ENCODE peak calls at places on chromosomes 7 and 10, in six cellular contexts. One of them, this sample, is unnamed.

GRCh38 chr7:1673581-1674102 is 3.6 kb downstream of the ELFN1 start:
- DNase-seq in T-helper 1 cell: no peak
- DNase-seq in transverse colon: no peak
- DNase-seq in progenitor cell of endocrine pancreas: peak
- DNase-seq in activated naive CD8-positive, alpha-beta T cell treated with anti-CD3 and anti-CD28 coated beads, Interleukin-2, amount 50 U/mL, for 24 hours: no peak
- DNase-seq in cardiac fibroblast: no peak
- DNase-seq in this sample: no peak

GRCh38 chr7:150942591-150943452 is 35.3 kb downstream of the KCNH2 start:
- DNase-seq in cardiac fibroblast: no peak
- DNase-seq in transverse colon: no peak
- DNase-seq in progenitor cell of endocrine pancreas: no peak
- DNase-seq in activated naive CD8-positive, alpha-beta T cell treated with anti-CD3 and anti-CD28 coated beads, Interleukin-2, amount 50 U/mL, for 24 hours: no peak
- DNase-seq in T-helper 1 cell: no peak
- DNase-seq in this sample: no peak

GRCh38 chr7:74042746-74043522 is 15.0 kb downstream of the ELN start:
- DNase-seq in cardiac fibroblast: no peak
- DNase-seq in T-helper 1 cell: no peak
- DNase-seq in progenitor cell of endocrine pancreas: no peak
- DNase-seq in activated naive CD8-positive, alpha-beta T cell treated with anti-CD3 and anti-CD28 coated beads, Interleukin-2, amount 50 U/mL, for 24 hours: no peak
- DNase-seq in transverse colon: no peak
- DNase-seq in this sample: no peak

GRCh38 chr7:55185941-55186609 is 167.3 kb downstream of the EGFR start:
- DNase-seq in cardiac fibroblast: peak
- DNase-seq in progenitor cell of endocrine pancreas: no peak
- DNase-seq in T-helper 1 cell: no peak
- DNase-seq in transverse colon: no peak
- DNase-seq in activated naive CD8-positive, alpha-beta T cell treated with anti-CD3 and anti-CD28 coated beads, Interleukin-2, amount 50 U/mL, for 24 hours: no peak
- DNase-seq in this sample: no peak

GRCh38 chr7:96284240-96284639 is 37.7 kb downstream of the SLC25A13 start:
- DNase-seq in activated naive CD8-positive, alpha-beta T cell treated with anti-CD3 and anti-CD28 coated beads, Interleukin-2, amount 50 U/mL, for 24 hours: no peak
- DNase-seq in cardiac fibroblast: no peak
- DNase-seq in transverse colon: no peak
- DNase-seq in progenitor cell of endocrine pancreas: no peak
- DNase-seq in T-helper 1 cell: no peak
- DNase-seq in this sample: no peak

GRCh38 chr10:124917168-124917938 is 24.6 kb upstream of the ZRANB1 start:
- DNase-seq in cardiac fibroblast: peak
- DNase-seq in progenitor cell of endocrine pancreas: peak
- DNase-seq in activated naive CD8-positive, alpha-beta T cell treated with anti-CD3 and anti-CD28 coated beads, Interleukin-2, amount 50 U/mL, for 24 hours: peak
- DNase-seq in transverse colon: peak
- DNase-seq in T-helper 1 cell: no peak
- DNase-seq in this sample: peak

GRCh38 chr10:6279540-6280267 is 77.0 kb downstream of the PFKFB3 start:
- DNase-seq in T-helper 1 cell: no peak
- DNase-seq in cardiac fibroblast: peak
- DNase-seq in transverse colon: no peak
- DNase-seq in activated naive CD8-positive, alpha-beta T cell treated with anti-CD3 and anti-CD28 coated beads, Interleukin-2, amount 50 U/mL, for 24 hours: no peak
- DNase-seq in progenitor cell of endocrine pancreas: peak
- DNase-seq in this sample: no peak

GRCh38 chr10:104666106-104666505 is 25.0 kb downstream of the SORCS3 start:
- DNase-seq in transverse colon: no peak
- DNase-seq in progenitor cell of endocrine pancreas: no peak
- DNase-seq in cardiac fibroblast: no peak
- DNase-seq in activated naive CD8-positive, alpha-beta T cell treated with anti-CD3 and anti-CD28 coated beads, Interleukin-2, amount 50 U/mL, for 24 hours: no peak
- DNase-seq in T-helper 1 cell: no peak
- DNase-seq in this sample: no peak

GRCh38 chr10:23505797-23506465 is 67.1 kb downstream of the OTUD1 start:
- DNase-seq in progenitor cell of endocrine pancreas: no peak
- DNase-seq in T-helper 1 cell: no peak
- DNase-seq in cardiac fibroblast: no peak
- DNase-seq in transverse colon: no peak
- DNase-seq in activated naive CD8-positive, alpha-beta T cell treated with anti-CD3 and anti-CD28 coated beads, Interleukin-2, amount 50 U/mL, for 24 hours: no peak
- DNase-seq in this sample: no peak

GRCh38 chr10:11898372-11899066 is 75.4 kb downstream of the PROSER2 start:
- DNase-seq in transverse colon: no peak
- DNase-seq in T-helper 1 cell: no peak
- DNase-seq in progenitor cell of endocrine pancreas: no peak
- DNase-seq in cardiac fibroblast: peak
- DNase-seq in activated naive CD8-positive, alpha-beta T cell treated with anti-CD3 and anti-CD28 coated beads, Interleukin-2, amount 50 U/mL, for 24 hours: no peak
- DNase-seq in this sample: no peak

GRCh38 chr7:14937580-14937979 is 35.0 kb upstream of the DGKB start:
- DNase-seq in transverse colon: no peak
- DNase-seq in progenitor cell of endocrine pancreas: no peak
- DNase-seq in T-helper 1 cell: no peak
- DNase-seq in activated naive CD8-positive, alpha-beta T cell treated with anti-CD3 and anti-CD28 coated beads, Interleukin-2, amount 50 U/mL, for 24 hours: no peak
- DNase-seq in cardiac fibroblast: no peak
- DNase-seq in this sample: no peak

GRCh38 chr7:131521651-131522163 is 34.7 kb downstream of the PODXL start:
- DNase-seq in cardiac fibroblast: no peak
- DNase-seq in progenitor cell of endocrine pancreas: no peak
- DNase-seq in transverse colon: peak
- DNase-seq in T-helper 1 cell: no peak
- DNase-seq in activated naive CD8-positive, alpha-beta T cell treated with anti-CD3 and anti-CD28 coated beads, Interleukin-2, amount 50 U/mL, for 24 hours: no peak
- DNase-seq in this sample: no peak

GRCh38 chr7:40811666-40812065 is 676.9 kb downstream of the SUGCT start:
- DNase-seq in T-helper 1 cell: no peak
- DNase-seq in transverse colon: no peak
- DNase-seq in cardiac fibroblast: no peak
- DNase-seq in progenitor cell of endocrine pancreas: no peak
- DNase-seq in activated naive CD8-positive, alpha-beta T cell treated with anti-CD3 and anti-CD28 coated beads, Interleukin-2, amount 50 U/mL, for 24 hours: no peak
- DNase-seq in this sample: no peak

GRCh38 chr10:86632009-86632800 is 22.1 kb upstream of the OPN4 start:
- DNase-seq in T-helper 1 cell: no peak
- DNase-seq in transverse colon: peak
- DNase-seq in cardiac fibroblast: peak
- DNase-seq in progenitor cell of endocrine pancreas: peak
- DNase-seq in activated naive CD8-positive, alpha-beta T cell treated with anti-CD3 and anti-CD28 coated beads, Interleukin-2, amount 50 U/mL, for 24 hours: no peak
- DNase-seq in this sample: no peak

GRCh38 chr10:22570234-22570633 is 144.1 kb downstream of the PIP4K2A start:
- DNase-seq in cardiac fibroblast: no peak
- DNase-seq in progenitor cell of endocrine pancreas: no peak
- DNase-seq in T-helper 1 cell: no peak
- DNase-seq in transverse colon: no peak
- DNase-seq in activated naive CD8-positive, alpha-beta T cell treated with anti-CD3 and anti-CD28 coated beads, Interleukin-2, amount 50 U/mL, for 24 hours: no peak
- DNase-seq in this sample: no peak

GRCh38 chr7:1567082-1567771 is 2.6 kb downstream of the PSMG3 start:
- DNase-seq in cardiac fibroblast: no peak
- DNase-seq in progenitor cell of endocrine pancreas: no peak
- DNase-seq in activated naive CD8-positive, alpha-beta T cell treated with anti-CD3 and anti-CD28 coated beads, Interleukin-2, amount 50 U/mL, for 24 hours: no peak
- DNase-seq in transverse colon: peak
- DNase-seq in T-helper 1 cell: no peak
- DNase-seq in this sample: no peak

GRCh38 chr10:501596-501995 is 187.9 kb downstream of the DIP2C start:
- DNase-seq in activated naive CD8-positive, alpha-beta T cell treated with anti-CD3 and anti-CD28 coated beads, Interleukin-2, amount 50 U/mL, for 24 hours: no peak
- DNase-seq in progenitor cell of endocrine pancreas: no peak
- DNase-seq in transverse colon: no peak
- DNase-seq in T-helper 1 cell: no peak
- DNase-seq in cardiac fibroblast: peak
- DNase-seq in this sample: no peak

GRCh38 chr7:104700336-104700735 is 313.7 kb upstream of the KMT2E start:
- DNase-seq in progenitor cell of endocrine pancreas: no peak
- DNase-seq in activated naive CD8-positive, alpha-beta T cell treated with anti-CD3 and anti-CD28 coated beads, Interleukin-2, amount 50 U/mL, for 24 hours: no peak
- DNase-seq in transverse colon: no peak
- DNase-seq in cardiac fibroblast: no peak
- DNase-seq in T-helper 1 cell: no peak
- DNase-seq in this sample: no peak

This sample was measured in naive thymus-derived CD8-positive, alpha-beta T cell.